ENCODE peak calls at places on chromosome 4, in six cellular contexts. J is activated CD8-positive, alpha-beta memory T cell treated with anti-CD3 and anti-CD28 coated beads for 1 hour; K is activated CD4-positive, CD25-positive, alpha-beta regulatory T cell treated with anti-CD3 and anti-CD28 coated beads, Interleukin-2, amount 50 U/mL, for 72 hours; V is fibroblast of the conjunctiva; O is CD8-positive, alpha-beta T cell; Z is EL. I is an unnamed sample.

GRCh38 chr4:24174622-24175021 is 284.8 kb upstream of the PPARGC1A start:
- DNase-seq in J (no peak), K (no peak), V (no peak), O (no peak), Z (peak; percentile 3), I (peak; percentile 26)

GRCh38 chr4:47933798-47934197 is 19.4 kb upstream of the NFXL1 start:
- DNase-seq in J (no peak), K (no peak), V (peak; percentile 24), O (no peak), Z (peak; percentile 40), I (no peak)

GRCh38 chr4:124710253-124710849 is 2.2 kb downstream of the ANKRD50 start:
- DNase-seq in J (no peak), K (no peak), V (no peak), O (no peak), Z (peak; percentile 32), I (no peak)

GRCh38 chr4:110631582-110632505 is 9.0 kb upstream of the PITX2 start:
- DNase-seq in J (no peak), K (no peak), V (peak; percentile 94), O (no peak), Z (peak; percentile 91), I (peak; percentile 62)

GRCh38 chr4:56757821-56758400 is 63.6 kb downstream of the SPINK2 start:
- DNase-seq in J (peak; percentile 49), K (peak; percentile 61), V (peak; percentile 63), O (peak; percentile 65), Z (peak; percentile 97), I (peak; percentile 86)

GRCh38 chr4:128601992-128602695 is 207.4 kb upstream of the JADE1 start:
- DNase-seq in J (no peak), K (no peak), V (peak; percentile 50), O (no peak), Z (peak; percentile 56), I (peak; percentile 64)

GRCh38 chr4:77358315-77358928 is 201.4 kb downstream of the CCNG2 start:
- DNase-seq in J (no peak), K (no peak), V (peak; percentile 4), O (no peak), Z (peak; percentile 39), I (peak; percentile 4)

GRCh38 chr4:132557660-132558059 is 591.4 kb upstream of the PCDH10 start:
- DNase-seq in J (no peak), K (no peak), V (no peak), O (no peak), Z (no peak), I (no peak)

GRCh38 chr4:108959497-108959896 is 196.6 kb upstream of the ETNPPL start:
- DNase-seq in J (no peak), K (no peak), V (no peak), O (no peak), Z (no peak), I (no peak)

GRCh38 chr4:30753316-30753715 is 33.1 kb downstream of the PCDH7 start:
- DNase-seq in J (no peak), K (no peak), V (no peak), O (no peak), Z (peak; percentile 30), I (peak; percentile 31)

I was measured in skeletal muscle cell.